ENCODE peak calls at places on chromosome 11, in four cellular contexts. One of them, this sample, is unnamed. For H3K36me3, the result is how much of the 10 kb centered on the place peaks cover.

GRCh38 chr11:69497221-69497787 is 15.8 kb downstream of the LINC01488 start:
- DNase-seq in GM23248: peak
- DNase-seq in IMR-90: peak
- DNase-seq in psoas muscle: peak
- DNase-seq in this sample: peak

GRCh38 chr11:73294604-73295003 is 13.5 kb upstream of the ARHGEF17 start:
- DNase-seq in psoas muscle: no peak
- DNase-seq in IMR-90: no peak
- DNase-seq in GM23248: no peak
- DNase-seq in this sample: no peak

GRCh38 chr11:43222215-43222614 is 89.6 kb upstream of the API5 start:
- DNase-seq in GM23248: peak
- DNase-seq in IMR-90: peak
- DNase-seq in psoas muscle: no peak
- DNase-seq in this sample: no peak

GRCh38 chr11:14386895-14387480 is 28.0 kb upstream of the RRAS2 start:
- DNase-seq in IMR-90: peak
- DNase-seq in GM23248: peak
- DNase-seq in psoas muscle: peak
- DNase-seq in this sample: peak

GRCh38 chr11:73198677-73199076 is 19.4 kb upstream of the P2RY2 start:
- DNase-seq in GM23248: no peak
- DNase-seq in IMR-90: no peak
- DNase-seq in psoas muscle: no peak
- DNase-seq in this sample: no peak

GRCh38 chr11:66920978-66921784 is 37.0 kb downstream of the PC start:
- DNase-seq in psoas muscle: no peak
- DNase-seq in IMR-90: no peak
- DNase-seq in GM23248: no peak
- DNase-seq in this sample: no peak

GRCh38 chr11:69568809-69569097 is 72.2 kb upstream of the CCND1 start:
- DNase-seq in IMR-90: no peak
- DNase-seq in psoas muscle: no peak
- DNase-seq in GM23248: no peak
- DNase-seq in this sample: no peak

GRCh38 chr11:16805942-16806341 is 67.5 kb downstream of the C11orf58 start:
- DNase-seq in GM23248: peak
- DNase-seq in psoas muscle: no peak
- DNase-seq in IMR-90: peak
- DNase-seq in this sample: no peak

GRCh38 chr11:69774354-69775162 is 583 bp downstream of the FGF4 start:
- DNase-seq in psoas muscle: no peak
- DNase-seq in IMR-90: no peak
- DNase-seq in GM23248: no peak
- DNase-seq in this sample: no peak

GRCh38 chr11:67632982-67633755 is 3.4 kb upstream of the NUDT8 start:
- DNase-seq in GM23248: no peak
- DNase-seq in IMR-90: no peak
- DNase-seq in psoas muscle: no peak
- DNase-seq in this sample: no peak

GRCh38 chr11:111310088-111310487 is 11.7 kb downstream of the POU2AF3 start:
- DNase-seq in GM23248: no peak
- DNase-seq in IMR-90: no peak
- DNase-seq in psoas muscle: no peak
- DNase-seq in this sample: no peak

GRCh38 chr11:63767415-63768231 is 952 bp downstream of the ZFTA start:
- DNase-seq in GM23248: peak
- DNase-seq in IMR-90: peak
- DNase-seq in psoas muscle: peak
- DNase-seq in this sample: peak

GRCh38 chr11:90447651-90448050 is 224.8 kb upstream of the CHORDC1 start:
- DNase-seq in psoas muscle: no peak
- DNase-seq in IMR-90: no peak
- DNase-seq in GM23248: no peak
- DNase-seq in this sample: no peak

GRCh38 chr11:31871310-31872073 is 60.4 kb upstream of the PAX6 start:
- DNase-seq in psoas muscle: no peak
- DNase-seq in IMR-90: no peak
- DNase-seq in GM23248: no peak
- DNase-seq in this sample: no peak

GRCh38 chr11:45100338-45100737 is 46.1 kb upstream of the PRDM11 start:
- DNase-seq in psoas muscle: no peak
- DNase-seq in GM23248: peak
- DNase-seq in IMR-90: peak
- DNase-seq in this sample: peak

GRCh38 chr11:70108250-70108649 is 30.1 kb downstream of the ANO1 start:
- DNase-seq in psoas muscle: no peak
- DNase-seq in IMR-90: peak
- DNase-seq in GM23248: peak
- DNase-seq in this sample: peak

GRCh38 chr11:58578136-58578634 is 678 bp upstream of the ZFP91 start:
- DNase-seq in IMR-90: peak
- DNase-seq in psoas muscle: peak
- DNase-seq in GM23248: peak
- DNase-seq in this sample: peak
- H3K4me3 ChIP-seq in IMR-90: peak
- H3K4me3 ChIP-seq in psoas muscle: peak
- H3K4me3 ChIP-seq in GM23248: peak
- H3K4me3 ChIP-seq in this sample: peak

GRCh38 chr11:119611027-119611426 is 118.0 kb downstream of the NECTIN1 start:
- DNase-seq in psoas muscle: no peak
- DNase-seq in GM23248: no peak
- DNase-seq in IMR-90: no peak
- DNase-seq in this sample: no peak
- H3K36me3 ChIP-seq in psoas muscle: under half
- H3K36me3 ChIP-seq in GM23248: under half
- H3K36me3 ChIP-seq in IMR-90: under half
- H3K36me3 ChIP-seq in this sample: under half

GRCh38 chr11:65506316-65506769 is 7.5 kb downstream of the MALAT1 start:
- DNase-seq in psoas muscle: no peak
- DNase-seq in GM23248: no peak
- DNase-seq in IMR-90: no peak
- DNase-seq in this sample: no peak

GRCh38 chr11:65504671-65505433 is 6.0 kb downstream of the MALAT1 start:
- DNase-seq in IMR-90: peak
- DNase-seq in GM23248: peak
- DNase-seq in psoas muscle: no peak
- DNase-seq in this sample: no peak

GRCh38 chr11:65505434-65506315 is 6.8 kb downstream of the MALAT1 start:
- DNase-seq in psoas muscle: no peak
- DNase-seq in IMR-90: peak
- DNase-seq in GM23248: peak
- DNase-seq in this sample: no peak

GRCh38 chr11:65503923-65504670 is 5.3 kb downstream of the MALAT1 start:
- DNase-seq in GM23248: peak
- DNase-seq in IMR-90: peak
- DNase-seq in psoas muscle: no peak
- DNase-seq in this sample: no peak

DNA sequence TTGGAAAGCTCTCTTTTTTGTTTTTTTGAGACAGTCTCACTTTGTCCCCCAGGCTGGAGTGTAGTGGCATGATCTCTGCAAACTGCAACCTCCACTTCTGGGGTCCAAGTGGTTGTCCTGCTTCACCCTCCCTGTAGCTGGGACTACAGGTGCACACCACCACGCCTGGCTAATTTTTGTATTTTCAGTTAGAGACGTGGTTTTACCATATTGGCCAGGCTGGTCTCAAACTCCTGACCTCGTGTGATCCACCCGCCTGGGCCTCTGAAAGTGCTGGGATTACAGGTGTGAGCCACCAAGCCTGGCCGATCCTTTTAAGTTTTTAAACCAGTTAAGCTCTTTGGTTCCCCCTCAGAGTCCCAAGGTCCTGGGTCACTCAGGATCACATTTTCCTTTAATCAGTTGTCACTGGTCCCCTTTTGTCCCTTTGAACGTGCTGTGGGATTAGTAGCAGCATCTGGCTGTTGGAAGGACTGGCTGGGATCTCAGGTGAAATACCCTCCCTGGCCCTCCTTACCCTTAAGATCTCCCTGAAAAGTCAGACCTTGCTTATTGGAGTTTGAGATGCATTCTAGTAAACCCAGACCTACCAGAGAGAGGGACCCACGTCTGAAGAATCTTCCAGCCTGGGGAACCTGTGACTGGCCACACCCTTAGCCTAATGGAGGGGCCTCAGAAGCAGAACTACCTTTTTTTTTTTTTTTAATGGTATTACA is 8.1 kb downstream of the MALAT1 start:
- DNase-seq in IMR-90: peak
- DNase-seq in psoas muscle: peak
- DNase-seq in GM23248: peak
- DNase-seq in this sample: peak
- H3K4me3 ChIP-seq in IMR-90: peak
- H3K4me3 ChIP-seq in psoas muscle: peak
- H3K4me3 ChIP-seq in GM23248: peak
- H3K4me3 ChIP-seq in this sample: peak

DNA sequence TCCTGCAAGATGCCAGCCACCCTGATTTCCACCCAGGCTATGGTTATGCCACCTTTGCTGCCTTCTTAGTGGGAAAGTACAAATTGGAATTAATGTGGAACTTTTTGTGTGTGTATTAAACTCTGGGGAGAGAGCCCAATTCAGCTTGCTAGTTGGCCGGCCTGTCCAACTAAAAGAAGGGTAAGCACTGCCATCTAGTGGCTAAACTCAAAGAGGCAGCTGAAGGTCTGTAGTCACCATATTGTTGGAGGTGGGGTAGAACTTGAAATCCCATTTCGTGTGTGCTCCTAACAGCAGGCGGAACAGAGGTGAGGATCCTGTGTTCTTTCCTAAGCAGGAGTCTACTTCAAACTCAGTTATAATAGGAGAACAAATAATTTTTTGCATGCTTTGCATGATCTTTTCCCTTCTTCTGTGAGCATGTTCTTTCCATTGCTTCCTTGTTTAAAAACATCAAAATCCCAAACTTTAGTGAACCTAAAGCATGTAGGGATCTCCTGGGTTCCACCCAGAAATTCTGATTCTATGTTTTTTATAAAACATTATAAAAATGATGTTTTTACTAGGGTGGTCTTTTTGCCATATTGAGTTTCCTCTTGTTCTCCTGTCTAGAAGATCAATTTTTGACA is 138.8 kb upstream of the SORL1-AS1 start:
- DNase-seq in IMR-90: peak
- DNase-seq in psoas muscle: no peak
- DNase-seq in GM23248: peak
- DNase-seq in this sample: peak
- H3K36me3 ChIP-seq in IMR-90: under half
- H3K36me3 ChIP-seq in psoas muscle: under half
- H3K36me3 ChIP-seq in GM23248: under half
- H3K36me3 ChIP-seq in this sample: under half